ENCODE peak calls at places on chromosomes 5 and 9, in eight cellular contexts. R is stimulated activated CD8-positive, alpha-beta memory T cell treated with anti-CD3 and anti-CD28 coated beads, Interleukin-2, amount 100 ng/mL, for 1 hour; N is NB4; V is psoas muscle; Q is mucosa of gallbladder; Y is stimulated activated CD4-positive, alpha-beta T cell treated with anti-CD3 and anti-CD28 coated beads, Interleukin-4, amount 100 ng/mL, for 24 hours; H is stimulated activated naive B cell treated with anti-CD40 and anti-IgM and Interleukin-4, amounts not matched to agents 10 μg/mL and 1 μg/mL and 100 μg/mL, for 72 hours; U is GM10248. W is an unnamed sample.

GRCh38 chr5:157930710-157931109 is 71.8 kb upstream of the CLINT1 start:
- DNase-seq in R (no peak), N (no peak), V (no peak), Q (peak), Y (no peak), H (no peak), U (no peak), W (no peak)

GRCh38 chr9:126699401-126699851 is 85.7 kb downstream of the LMX1B start:
- DNase-seq in R (no peak), N (no peak), V (no peak), Q (no peak), Y (no peak), H (no peak), U (no peak), W (no peak)

GRCh38 chr5:78162253-78162862 is 132.1 kb downstream of the AP3B1 start:
- DNase-seq in R (no peak), N (peak), V (no peak), Q (no peak), Y (no peak), H (no peak), U (peak), W (no peak)

GRCh38 chr5:149037819-149038218 is 25.0 kb downstream of the SH3TC2 start:
- DNase-seq in R (no peak), N (peak), V (no peak), Q (no peak), Y (no peak), H (no peak), U (no peak), W (no peak)

GRCh38 chr5:32426440-32427151 is 17.9 kb downstream of the ZFR start:
- DNase-seq in R (no peak), N (no peak), V (no peak), Q (no peak), Y (no peak), H (no peak), U (no peak), W (no peak)

GRCh38 chr5:171965740-171966139 is 40.7 kb downstream of the FBXW11 start:
- DNase-seq in R (no peak), N (peak), V (no peak), Q (no peak), Y (peak), H (peak), U (no peak), W (no peak)

GRCh38 chr9:89497181-89497963 is 541 bp downstream of the SEMA4D start:
- DNase-seq in R (no peak), N (peak), V (peak), Q (no peak), Y (no peak), H (no peak), U (peak), W (no peak)

GRCh38 chr9:130034570-130034969 is 8.4 kb downstream of the FNBP1 start:
- DNase-seq in R (no peak), N (peak), V (no peak), Q (no peak), Y (peak), H (no peak), U (no peak), W (no peak)

GRCh38 chr9:105647595-105648349 is 14.5 kb upstream of the TAL2 start:
- DNase-seq in R (no peak), N (peak), V (no peak), Q (no peak), Y (no peak), H (no peak), U (no peak), W (no peak)

GRCh38 chr9:121369595-121370265 is at the start of gene STOM:
- DNase-seq in R (peak), N (no peak), V (peak), Q (peak), Y (peak), H (no peak), U (no peak), W (peak)

GRCh38 chr9:22053178-22053577 is 44.1 kb upstream of the CDKN2B start:
- DNase-seq in R (no peak), N (no peak), V (no peak), Q (no peak), Y (no peak), H (no peak), U (no peak), W (no peak)

GRCh38 chr9:97742545-97742944 is 45.4 kb upstream of the XPA start:
- DNase-seq in R (no peak), N (no peak), V (no peak), Q (no peak), Y (no peak), H (no peak), U (no peak), W (no peak)

GRCh38 chr9:90795084-90795483 is 6.5 kb upstream of the SYK start:
- DNase-seq in R (no peak), N (peak), V (no peak), Q (no peak), Y (no peak), H (no peak), U (no peak), W (no peak)

GRCh38 chr9:75086443-75087278 is 1.3 kb downstream of the NMRK1 start:
- DNase-seq in R (no peak), N (no peak), V (peak), Q (peak), Y (peak), H (no peak), U (no peak), W (peak)

GRCh38 chr5:78667461-78668103 is 19.0 kb upstream of the LHFPL2 start:
- DNase-seq in R (no peak), N (no peak), V (no peak), Q (no peak), Y (no peak), H (no peak), U (no peak), W (no peak)

GRCh38 chr5:852431-853401 is 1.9 kb upstream of the ZDHHC11 start:
- DNase-seq in R (no peak), N (no peak), V (no peak), Q (no peak), Y (no peak), H (no peak), U (no peak), W (peak)

GRCh38 chr5:122942164-122942914 is 94.2 kb downstream of the PPIC start:
- DNase-seq in R (no peak), N (no peak), V (no peak), Q (no peak), Y (no peak), H (no peak), U (no peak), W (no peak)

GRCh38 chr9:105681724-105682123 is 12.6 kb upstream of the TMEM38B start:
- DNase-seq in R (no peak), N (no peak), V (no peak), Q (no peak), Y (no peak), H (no peak), U (no peak), W (no peak)

GRCh38 chr5:180605554-180606214 is 14.4 kb upstream of the SCGB3A1 start:
- DNase-seq in R (peak), N (peak), V (no peak), Q (peak), Y (peak), H (no peak), U (peak), W (no peak)

GRCh38 chr5:93461751-93462150 is 119.3 kb downstream of the NR2F1-AS1 start:
- DNase-seq in R (no peak), N (no peak), V (no peak), Q (no peak), Y (no peak), H (no peak), U (no peak), W (no peak)

GRCh38 chr9:109286981-109287380 is 33.9 kb downstream of the EPB41L4B start:
- DNase-seq in R (no peak), N (no peak), V (no peak), Q (no peak), Y (no peak), H (no peak), U (no peak), W (no peak)

GRCh38 chr5:180636016-180636402 is 13.4 kb downstream of the FLT4 start:
- DNase-seq in R (no peak), N (no peak), V (peak), Q (no peak), Y (no peak), H (no peak), U (no peak), W (no peak)

GRCh38 chr9:2526071-2526862 is 95.3 kb upstream of the VLDLR start:
- DNase-seq in R (no peak), N (no peak), V (no peak), Q (no peak), Y (no peak), H (no peak), U (no peak), W (no peak)

GRCh38 chr5:15383469-15383868 is 116.5 kb upstream of the FBXL7 start:
- DNase-seq in R (no peak), N (peak), V (no peak), Q (no peak), Y (no peak), H (no peak), U (no peak), W (no peak)

GRCh38 chr5:120655828-120656435 is 191.8 kb downstream of the PRR16 start:
- DNase-seq in R (no peak), N (peak), V (no peak), Q (peak), Y (peak), H (no peak), U (no peak), W (no peak)

GRCh38 chr5:142009886-142010285 is 2.9 kb downstream of the GNPDA1 start:
- DNase-seq in R (no peak), N (no peak), V (no peak), Q (no peak), Y (no peak), H (no peak), U (no peak), W (no peak)

GRCh38 chr9:114823416-114823815 is 17.6 kb upstream of the TNFSF15 start:
- DNase-seq in R (no peak), N (no peak), V (no peak), Q (no peak), Y (no peak), H (no peak), U (no peak), W (no peak)

GRCh38 chr9:25857167-25857566 is 178.9 kb upstream of the TUSC1 start:
- DNase-seq in R (no peak), N (no peak), V (no peak), Q (no peak), Y (no peak), H (no peak), U (no peak), W (no peak)

GRCh38 chr5:37272564-37272963 is 23.4 kb upstream of the CPLANE1 start:
- DNase-seq in R (no peak), N (no peak), V (no peak), Q (peak), Y (no peak), H (no peak), U (no peak), W (no peak)

GRCh38 chr5:124102491-124102890 is 590.5 kb downstream of the CSNK1G3 start:
- DNase-seq in R (no peak), N (no peak), V (no peak), Q (no peak), Y (no peak), H (no peak), U (no peak), W (no peak)

GRCh38 chr9:87324613-87325194 is 173.0 kb upstream of the DAPK1 start:
- DNase-seq in R (no peak), N (peak), V (no peak), Q (no peak), Y (no peak), H (no peak), U (peak), W (no peak)

GRCh38 chr9:132541966-132542830 is 40.2 kb upstream of the BARHL1 start:
- DNase-seq in R (no peak), N (no peak), V (no peak), Q (no peak), Y (no peak), H (no peak), U (no peak), W (no peak)

GRCh38 chr5:55440188-55440646 is 94.5 kb downstream of the PLPP1 start:
- DNase-seq in R (no peak), N (peak), V (no peak), Q (no peak), Y (peak), H (no peak), U (no peak), W (peak)

GRCh38 chr9:120368799-120369198 is 211.2 kb downstream of the CDK5RAP2 start:
- DNase-seq in R (no peak), N (no peak), V (no peak), Q (no peak), Y (no peak), H (no peak), U (no peak), W (no peak)

GRCh38 chr9:110040788-110041187 is 167.2 kb downstream of the C9orf152 start:
- DNase-seq in R (no peak), N (no peak), V (no peak), Q (no peak), Y (no peak), H (no peak), U (no peak), W (no peak)

GRCh38 chr5:107705390-107706014 is 34.8 kb upstream of the EFNA5 start:
- DNase-seq in R (no peak), N (no peak), V (no peak), Q (no peak), Y (no peak), H (no peak), U (no peak), W (no peak)

GRCh38 chr9:112110094-112110772 is 64.9 kb downstream of the SUSD1 start:
- DNase-seq in R (no peak), N (no peak), V (no peak), Q (no peak), Y (no peak), H (no peak), U (no peak), W (no peak)

GRCh38 chr5:14665110-14665822 is 748 bp downstream of the OTULIN start:
- DNase-seq in R (no peak), N (peak), V (no peak), Q (peak), Y (peak), H (peak), U (no peak), W (peak)

GRCh38 chr5:167442922-167443321 is 848.5 kb upstream of the WWC1 start:
- DNase-seq in R (no peak), N (no peak), V (no peak), Q (no peak), Y (no peak), H (no peak), U (no peak), W (no peak)

GRCh38 chr5:2374703-2375102 is 376.8 kb downstream of the IRX2 start:
- DNase-seq in R (no peak), N (no peak), V (no peak), Q (no peak), Y (no peak), H (no peak), U (no peak), W (no peak)

W was measured in uterus.